ENCODE peak calls at places on chromosomes 11 and 22, in ten cellular contexts. Q, X, R, D, L, W, E, Y, U and J are unnamed samples.

GRCh38 chr11:85759915-85760314 is 51.0 kb downstream of the SYTL2 start:
- DNase-seq in E (peak; percentile 90), W (no peak), U (no peak), Q (peak; percentile 5), R (no peak), Y (peak; percentile 77), D (peak; percentile 74), L (peak; percentile 94), X (peak; percentile 67), J (no peak)

GRCh38 chr11:120471131-120471530 is 40.4 kb upstream of the GRIK4 start:
- DNase-seq in W (no peak), D (peak; percentile 65), L (peak; percentile 89), U (no peak), E (peak; percentile 82), X (peak; percentile 41), Y (peak; percentile 74), Q (no peak), R (no peak), J (no peak)

GRCh38 chr11:121352301-121352891 is 59.8 kb downstream of the SC5D start:
- DNase-seq in R (no peak), L (no peak), X (no peak), Q (no peak), U (no peak), E (no peak), Y (no peak), W (no peak), D (no peak), J (no peak)

GRCh38 chr11:100851584-100852152 is 164.6 kb downstream of the ARHGAP42 start:
- DNase-seq in Q (no peak), R (no peak), L (no peak), E (no peak), Y (no peak), X (no peak), U (no peak), D (no peak), W (no peak), J (no peak)

GRCh38 chr11:73493838-73494598 is 103.9 kb downstream of the FAM168A start:
- DNase-seq in R (no peak), W (no peak), D (peak; percentile 90), Y (peak; percentile 74), X (peak; percentile 49), U (no peak), L (peak; percentile 78), E (peak; percentile 82), Q (peak; percentile 93), J (no peak)

GRCh38 chr11:86160546-86161149 is 83.9 kb upstream of the EED start:
- DNase-seq in E (no peak), L (peak; percentile 50), Y (no peak), D (peak; percentile 71), W (no peak), R (no peak), U (no peak), X (peak; percentile 65), Q (no peak), J (no peak)

GRCh38 chr11:75568616-75569219 is 6.7 kb downstream of the SERPINH1 start:
- DNase-seq in D (no peak), U (no peak), E (no peak), W (no peak), Q (no peak), L (no peak), Y (no peak), R (no peak), X (no peak), J (no peak)

GRCh38 chr11:103378931-103379330 is 269.7 kb downstream of the DYNC2H1 start:
- DNase-seq in D (peak; percentile 55), L (no peak), Y (no peak), W (no peak), R (no peak), E (no peak), Q (no peak), U (no peak), X (no peak), J (no peak)

GRCh38 chr11:9601041-9601875 is 27.8 kb downstream of the WEE1 start:
- DNase-seq in L (peak; percentile 89), R (peak; percentile 46), X (no peak), D (peak; percentile 34), E (peak; percentile 85), Q (peak; percentile 55), W (peak; percentile 70), U (peak; percentile 88), Y (peak; percentile 45), J (peak; percentile 96)

GRCh38 chr11:94776351-94777321 is 8.5 kb downstream of the AMOTL1 start:
- DNase-seq in Q (peak; percentile 79), D (peak; percentile 73), X (no peak), R (no peak), L (peak; percentile 74), Y (peak; percentile 48), E (peak; percentile 74), U (no peak), W (no peak), J (no peak)

GRCh38 chr11:61281581-61282250 is 13.4 kb downstream of the VWCE start:
- DNase-seq in Y (no peak), X (no peak), E (peak; percentile 32), Q (peak; percentile 82), R (no peak), W (peak; percentile 47), U (peak; percentile 56), D (no peak), L (no peak), J (no peak)

GRCh38 chr11:119338318-119338890 is 2.3 kb downstream of the C1QTNF5 start:
- DNase-seq in U (no peak), L (no peak), W (no peak), Q (peak; percentile 93), X (peak; percentile 41), Y (peak; percentile 48), E (peak; percentile 79), R (peak; percentile 60), D (peak; percentile 79), J (no peak)

GRCh38 chr11:35649984-35650383 is 12.6 kb upstream of the TRIM44 start:
- DNase-seq in R (no peak), U (no peak), E (peak; percentile 34), L (peak; percentile 84), W (no peak), X (no peak), Y (no peak), D (peak; percentile 58), Q (no peak), J (no peak)

GRCh38 chr11:8250981-8251620 is 12.6 kb downstream of the LMO1 start:
- DNase-seq in U (no peak), X (no peak), Q (peak; percentile 1), W (no peak), R (peak; percentile 1), E (no peak), Y (no peak), L (no peak), D (no peak), J (no peak)

GRCh38 chr11:35418847-35419712 is at the start of gene SLC1A2:
- DNase-seq in E (peak; percentile 12), Y (no peak), L (peak; percentile 19), U (peak; percentile 25), D (peak; percentile 24), W (no peak), X (no peak), R (no peak), Q (peak; percentile 82), J (no peak)

GRCh38 chr22:17536269-17536668 is 27.0 kb upstream of the SLC25A18 start:
- DNase-seq in U (no peak), D (peak; percentile 20), R (no peak), Q (no peak), Y (peak; percentile 4), L (no peak), X (no peak), E (peak; percentile 6), W (no peak), J (no peak)

GRCh38 chr22:40626826-40627225 is 9.7 kb downstream of the MRTFA start:
- DNase-seq in L (no peak), Q (no peak), W (no peak), E (no peak), U (no peak), R (no peak), X (no peak), D (peak; percentile 32), Y (no peak), J (no peak)

GRCh38 chr11:128484172-128484571 is 103.2 kb downstream of the ETS1 start:
- DNase-seq in Q (no peak), R (no peak), L (no peak), X (no peak), W (no peak), D (no peak), E (no peak), Y (no peak), U (no peak), J (no peak)

GRCh38 chr11:120776683-120777010 is 247.3 kb upstream of the TBCEL start:
- DNase-seq in R (no peak), E (no peak), X (no peak), D (no peak), U (no peak), L (no peak), Q (no peak), W (no peak), Y (no peak), J (no peak)

GRCh38 chr11:6655020-6655789 is 404 bp downstream of the DCHS1 start:
- DNase-seq in D (no peak), R (no peak), Q (no peak), U (no peak), W (no peak), L (no peak), Y (no peak), E (no peak), X (no peak), J (no peak)

GRCh38 chr11:57427692-57428082 is 766 bp upstream of the SLC43A3 start:
- DNase-seq in Y (peak; percentile 79), L (peak; percentile 57), E (no peak), D (peak; percentile 95), Q (no peak), U (no peak), X (no peak), W (no peak), R (no peak), J (no peak)

GRCh38 chr11:42397483-42397882 is 914.3 kb upstream of the API5 start:
- DNase-seq in U (no peak), E (no peak), W (no peak), Q (no peak), R (no peak), Y (no peak), D (no peak), L (no peak), X (no peak), J (no peak)

GRCh38 chr22:36343720-36344105 is 44.1 kb downstream of the MYH9 start:
- DNase-seq in L (no peak), R (no peak), W (no peak), X (no peak), Q (no peak), Y (no peak), E (no peak), U (no peak), D (no peak), J (no peak)

GRCh38 chr11:71248656-71249055 is 3.7 kb downstream of the SHANK2 start:
- DNase-seq in Q (peak; percentile 43), Y (no peak), W (no peak), U (no peak), E (no peak), X (no peak), L (no peak), R (no peak), D (no peak), J (no peak)

GRCh38 chr11:75734491-75735180 is 17.0 kb downstream of the MOGAT2 start:
- DNase-seq in X (no peak), D (no peak), L (no peak), Q (no peak), U (no peak), E (no peak), W (no peak), R (no peak), Y (no peak), J (no peak)

GRCh38 chr11:17173332-17173731 is 34.5 kb downstream of the PIK3C2A start:
- DNase-seq in X (no peak), U (no peak), Q (no peak), R (no peak), Y (no peak), L (no peak), E (no peak), W (no peak), D (peak; percentile 48), J (no peak)

GRCh38 chr11:118275184-118275583 is 11.1 kb upstream of the MPZL2 start:
- DNase-seq in D (peak; percentile 29), E (no peak), W (no peak), L (no peak), R (no peak), Q (no peak), X (no peak), Y (no peak), U (no peak), J (no peak)